ENCODE peak calls at places on chromosomes 1 and 21, in four cellular contexts. One of them, this sample, is unnamed.
A peak's percentile ranks its signal among the peaks of the same experiment; 100 is the strongest.

GRCh38 chr1:98405581-98406059 is 255.9 kb upstream of the SNX7 start:
- DNase-seq in HAP-1: no peak
- DNase-seq in SK-N-SH: no peak
- DNase-seq in activated gamma-delta T cell treated with Interleukin-2 at 50 U/mL for 16 hours: no peak
- DNase-seq in this sample: no peak

GRCh38 chr1:181485276-181486097 is 2.2 kb downstream of the CACNA1E start:
- DNase-seq in HAP-1: no peak
- DNase-seq in SK-N-SH: peak; percentile 37
- DNase-seq in activated gamma-delta T cell treated with Interleukin-2 at 50 U/mL for 16 hours: no peak
- DNase-seq in this sample: no peak

GRCh38 chr1:145879775-145880174 is 5.9 kb downstream of the ANKRD35 start:
- DNase-seq in HAP-1: no peak
- DNase-seq in SK-N-SH: no peak
- DNase-seq in activated gamma-delta T cell treated with Interleukin-2 at 50 U/mL for 16 hours: no peak
- DNase-seq in this sample: no peak

GRCh38 chr1:244789276-244789580 is 46.2 kb upstream of the COX20 start:
- DNase-seq in HAP-1: no peak
- DNase-seq in SK-N-SH: no peak
- DNase-seq in activated gamma-delta T cell treated with Interleukin-2 at 50 U/mL for 16 hours: no peak
- DNase-seq in this sample: no peak

GRCh38 chr1:210298296-210298695 is 30.4 kb upstream of the HHAT start:
- DNase-seq in HAP-1: no peak
- DNase-seq in SK-N-SH: no peak
- DNase-seq in activated gamma-delta T cell treated with Interleukin-2 at 50 U/mL for 16 hours: no peak
- DNase-seq in this sample: no peak

GRCh38 chr21:41418393-41418792 is 7.6 kb upstream of the MX1 start:
- DNase-seq in HAP-1: no peak
- DNase-seq in SK-N-SH: no peak
- DNase-seq in activated gamma-delta T cell treated with Interleukin-2 at 50 U/mL for 16 hours: no peak
- DNase-seq in this sample: no peak

GRCh38 chr1:14570514-14570913 is 28.0 kb upstream of the KAZN start:
- DNase-seq in HAP-1: no peak
- DNase-seq in SK-N-SH: no peak
- DNase-seq in activated gamma-delta T cell treated with Interleukin-2 at 50 U/mL for 16 hours: no peak
- DNase-seq in this sample: no peak

GRCh38 chr1:112605633-112606327 is 13.2 kb downstream of the ST7L start:
- DNase-seq in HAP-1: no peak
- DNase-seq in SK-N-SH: no peak
- DNase-seq in activated gamma-delta T cell treated with Interleukin-2 at 50 U/mL for 16 hours: no peak
- DNase-seq in this sample: no peak

GRCh38 chr21:33078907-33079582 is 9.1 kb downstream of the OLIG1 start:
- DNase-seq in HAP-1: no peak
- DNase-seq in SK-N-SH: no peak
- DNase-seq in activated gamma-delta T cell treated with Interleukin-2 at 50 U/mL for 16 hours: peak; percentile 23
- DNase-seq in this sample: no peak

GRCh38 chr1:108043712-108044111 is 78.7 kb upstream of the VAV3 start:
- DNase-seq in HAP-1: no peak
- DNase-seq in SK-N-SH: no peak
- DNase-seq in activated gamma-delta T cell treated with Interleukin-2 at 50 U/mL for 16 hours: no peak
- DNase-seq in this sample: no peak

GRCh38 chr1:182143825-182144661 is 82.5 kb upstream of the ZNF648 start:
- DNase-seq in HAP-1: no peak
- DNase-seq in SK-N-SH: peak; percentile 29
- DNase-seq in activated gamma-delta T cell treated with Interleukin-2 at 50 U/mL for 16 hours: no peak
- DNase-seq in this sample: peak; percentile 3

GRCh38 chr1:26894263-26894662 is 4.2 kb upstream of the GPN2 start:
- DNase-seq in HAP-1: no peak
- DNase-seq in SK-N-SH: no peak
- DNase-seq in activated gamma-delta T cell treated with Interleukin-2 at 50 U/mL for 16 hours: no peak
- DNase-seq in this sample: no peak

GRCh38 chr1:209618756-209619420 is 33.3 kb downstream of the LAMB3 start:
- DNase-seq in HAP-1: no peak
- DNase-seq in SK-N-SH: peak; percentile 53
- DNase-seq in activated gamma-delta T cell treated with Interleukin-2 at 50 U/mL for 16 hours: no peak
- DNase-seq in this sample: no peak

GRCh38 chr1:100034465-100034864 is 64.7 kb downstream of the SLC35A3 start:
- DNase-seq in HAP-1: peak; percentile 59
- DNase-seq in SK-N-SH: peak; percentile 68
- DNase-seq in activated gamma-delta T cell treated with Interleukin-2 at 50 U/mL for 16 hours: no peak
- DNase-seq in this sample: peak; percentile 50

GRCh38 chr1:115429242-115429641 is 91.2 kb upstream of the NGF start:
- DNase-seq in HAP-1: no peak
- DNase-seq in SK-N-SH: no peak
- DNase-seq in activated gamma-delta T cell treated with Interleukin-2 at 50 U/mL for 16 hours: no peak
- DNase-seq in this sample: no peak

GRCh38 chr1:229229721-229230135 is 41.2 kb upstream of the RAB4A start:
- DNase-seq in HAP-1: no peak
- DNase-seq in SK-N-SH: no peak
- DNase-seq in activated gamma-delta T cell treated with Interleukin-2 at 50 U/mL for 16 hours: no peak
- DNase-seq in this sample: no peak

GRCh38 chr21:46017695-46018094 is 36.1 kb downstream of the COL6A1 start:
- DNase-seq in HAP-1: no peak
- DNase-seq in SK-N-SH: no peak
- DNase-seq in activated gamma-delta T cell treated with Interleukin-2 at 50 U/mL for 16 hours: no peak
- DNase-seq in this sample: no peak

GRCh38 chr21:31012133-31013089 is 25.9 kb downstream of the KRTAP19-8 start:
- DNase-seq in HAP-1: no peak
- DNase-seq in SK-N-SH: no peak
- DNase-seq in activated gamma-delta T cell treated with Interleukin-2 at 50 U/mL for 16 hours: no peak
- DNase-seq in this sample: no peak

GRCh38 chr1:228465134-228465533 is 22.0 kb upstream of the RNF187 start:
- DNase-seq in HAP-1: no peak
- DNase-seq in SK-N-SH: no peak
- DNase-seq in activated gamma-delta T cell treated with Interleukin-2 at 50 U/mL for 16 hours: no peak
- DNase-seq in this sample: peak; percentile 22

GRCh38 chr1:210347112-210347511 is 18.4 kb downstream of the HHAT start:
- DNase-seq in HAP-1: no peak
- DNase-seq in SK-N-SH: no peak
- DNase-seq in activated gamma-delta T cell treated with Interleukin-2 at 50 U/mL for 16 hours: no peak
- DNase-seq in this sample: no peak

GRCh38 chr1:44421374-44422028 is 16.4 kb downstream of the RNF220 start:
- DNase-seq in HAP-1: peak; percentile 82
- DNase-seq in SK-N-SH: no peak
- DNase-seq in activated gamma-delta T cell treated with Interleukin-2 at 50 U/mL for 16 hours: no peak
- DNase-seq in this sample: no peak

GRCh38 chr21:21712761-21713558 is 714.8 kb downstream of the NCAM2 start:
- DNase-seq in HAP-1: peak; percentile 88
- DNase-seq in SK-N-SH: no peak
- DNase-seq in activated gamma-delta T cell treated with Interleukin-2 at 50 U/mL for 16 hours: no peak
- DNase-seq in this sample: no peak

GRCh38 chr21:41621523-41621922 is 113.6 kb upstream of the TMPRSS2 start:
- DNase-seq in HAP-1: no peak
- DNase-seq in SK-N-SH: no peak
- DNase-seq in activated gamma-delta T cell treated with Interleukin-2 at 50 U/mL for 16 hours: no peak
- DNase-seq in this sample: no peak

GRCh38 chr1:66758247-66758755 is 6.0 kb downstream of the DYNLT5 start:
- DNase-seq in HAP-1: no peak
- DNase-seq in SK-N-SH: no peak
- DNase-seq in activated gamma-delta T cell treated with Interleukin-2 at 50 U/mL for 16 hours: no peak
- DNase-seq in this sample: peak; percentile 11

GRCh38 chr1:9279172-9279840 is 13.4 kb upstream of the SPSB1 start:
- DNase-seq in HAP-1: no peak
- DNase-seq in SK-N-SH: no peak
- DNase-seq in activated gamma-delta T cell treated with Interleukin-2 at 50 U/mL for 16 hours: no peak
- DNase-seq in this sample: no peak

GRCh38 chr1:30109853-30110252 is 613.5 kb downstream of the MATN1 start:
- DNase-seq in HAP-1: no peak
- DNase-seq in SK-N-SH: peak; percentile 80
- DNase-seq in activated gamma-delta T cell treated with Interleukin-2 at 50 U/mL for 16 hours: no peak
- DNase-seq in this sample: no peak

GRCh38 chr1:62131093-62131725 is 63.4 kb upstream of the L1TD1 start:
- DNase-seq in HAP-1: peak; percentile 47
- DNase-seq in SK-N-SH: peak; percentile 66
- DNase-seq in activated gamma-delta T cell treated with Interleukin-2 at 50 U/mL for 16 hours: no peak
- DNase-seq in this sample: peak; percentile 70

GRCh38 chr1:230392141-230392909 is 33.8 kb downstream of the PGBD5 start:
- DNase-seq in HAP-1: no peak
- DNase-seq in SK-N-SH: no peak
- DNase-seq in activated gamma-delta T cell treated with Interleukin-2 at 50 U/mL for 16 hours: no peak
- DNase-seq in this sample: no peak

GRCh38 chr1:1212780-1213152 is 1.2 kb downstream of the TNFRSF4 start:
- DNase-seq in HAP-1: no peak
- DNase-seq in SK-N-SH: peak; percentile 43
- DNase-seq in activated gamma-delta T cell treated with Interleukin-2 at 50 U/mL for 16 hours: peak; percentile 47
- DNase-seq in this sample: no peak

GRCh38 chr1:15214507-15214906 is 32.5 kb upstream of the FHAD1 start:
- DNase-seq in HAP-1: no peak
- DNase-seq in SK-N-SH: no peak
- DNase-seq in activated gamma-delta T cell treated with Interleukin-2 at 50 U/mL for 16 hours: no peak
- DNase-seq in this sample: peak; percentile 84

GRCh38 chr1:180358649-180359048 is 128.6 kb downstream of the LHX4 start:
- DNase-seq in HAP-1: peak; percentile 61
- DNase-seq in SK-N-SH: peak; percentile 59
- DNase-seq in activated gamma-delta T cell treated with Interleukin-2 at 50 U/mL for 16 hours: no peak
- DNase-seq in this sample: peak; percentile 15

GRCh38 chr1:14948112-14948652 is 205.4 kb upstream of the TMEM51 start:
- DNase-seq in HAP-1: no peak
- DNase-seq in SK-N-SH: no peak
- DNase-seq in activated gamma-delta T cell treated with Interleukin-2 at 50 U/mL for 16 hours: no peak
- DNase-seq in this sample: no peak

GRCh38 chr21:26781331-26781730 is 63.9 kb downstream of the ADAMTS1 start:
- DNase-seq in HAP-1: no peak
- DNase-seq in SK-N-SH: no peak
- DNase-seq in activated gamma-delta T cell treated with Interleukin-2 at 50 U/mL for 16 hours: no peak
- DNase-seq in this sample: no peak

GRCh38 chr1:53681647-53682368 is 57.2 kb downstream of the GLIS1 start:
- DNase-seq in HAP-1: peak; percentile 30
- DNase-seq in SK-N-SH: peak; percentile 79
- DNase-seq in activated gamma-delta T cell treated with Interleukin-2 at 50 U/mL for 16 hours: peak; percentile 48
- DNase-seq in this sample: peak; percentile 58

GRCh38 chr1:212575333-212575732 is 33.2 kb upstream of the ATF3 start:
- DNase-seq in HAP-1: no peak
- DNase-seq in SK-N-SH: no peak
- DNase-seq in activated gamma-delta T cell treated with Interleukin-2 at 50 U/mL for 16 hours: no peak
- DNase-seq in this sample: no peak

GRCh38 chr1:187871177-187871576 is 1042.4 kb downstream of the PLA2G4A start:
- DNase-seq in HAP-1: no peak
- DNase-seq in SK-N-SH: peak; percentile 43
- DNase-seq in activated gamma-delta T cell treated with Interleukin-2 at 50 U/mL for 16 hours: no peak
- DNase-seq in this sample: peak; percentile 98

GRCh38 chr1:26358411-26359384 is 4.8 kb upstream of the CRYBG2 start:
- DNase-seq in HAP-1: no peak
- DNase-seq in SK-N-SH: no peak
- DNase-seq in activated gamma-delta T cell treated with Interleukin-2 at 50 U/mL for 16 hours: peak; percentile 62
- DNase-seq in this sample: no peak